ENCODE peak calls at places on chromosome 7, in four cellular contexts. E, W, H and R are unnamed samples.

GRCh38 chr7:131104611-131105293 is 222.9 kb upstream of the MKLN1 start:
- DNase-seq in E (no peak), W (no peak), H (no peak), R (no peak)

GRCh38 chr7:35334511-35334910 is 80.6 kb upstream of the TBX20 start:
- DNase-seq in E (no peak), H (no peak), W (no peak), R (no peak)

GRCh38 chr7:145219461-145219860 is 383.6 kb upstream of the TPK1 start:
- DNase-seq in H (no peak), W (no peak), E (no peak), R (no peak)

GRCh38 chr7:19248681-19249080 is 103.5 kb upstream of the FERD3L start:
- DNase-seq in E (no peak), W (no peak), H (no peak), R (no peak)

GRCh38 chr7:4784799-4785198 is 9.4 kb downstream of the AP5Z1 start:
- DNase-seq in H (no peak), W (no peak), E (no peak), R (no peak)

GRCh38 chr7:133654547-133654946 is 401.7 kb downstream of the EXOC4 start:
- DNase-seq in H (no peak), E (no peak), W (no peak), R (no peak)

GRCh38 chr7:150324366-150324961 is 1.1 kb upstream of the ACTR3C start:
- DNase-seq in W (no peak), H (peak), E (no peak), R (no peak)

GRCh38 chr7:16433568-16434122 is 12.3 kb upstream of the CRPPA start:
- DNase-seq in H (no peak), E (no peak), W (no peak), R (no peak)

GRCh38 chr7:82373890-82374289 is 69.7 kb downstream of the CACNA2D1 start:
- DNase-seq in E (no peak), H (no peak), W (no peak), R (no peak)

GRCh38 chr7:8160250-8160649 is 101.7 kb downstream of the ICA1 start:
- DNase-seq in H (no peak), W (no peak), E (no peak), R (no peak)

GRCh38 chr7:80634505-80634904 is 3.9 kb upstream of the CD36 start:
- DNase-seq in E (peak), W (no peak), H (no peak), R (no peak)

GRCh38 chr7:36949711-36950600 is 225.7 kb upstream of the AOAH start:
- DNase-seq in E (no peak), H (no peak), W (no peak), R (no peak)

GRCh38 chr7:47441796-47442744 is 139.8 kb downstream of the TNS3 start:
- DNase-seq in E (no peak), W (no peak), H (no peak), R (no peak)

GRCh38 chr7:74007260-74007567 is 20.8 kb upstream of the ELN start:
- DNase-seq in H (no peak), E (no peak), W (no peak), R (no peak)

GRCh38 chr7:4715385-4715770 is 33.3 kb downstream of the FOXK1 start:
- DNase-seq in E (peak), H (no peak), W (no peak), R (no peak)

GRCh38 chr7:150335101-150335773 is 6.2 kb downstream of the RARRES2 start:
- DNase-seq in H (peak), W (no peak), E (no peak), R (no peak)

GRCh38 chr7:116579322-116579721 is 54.5 kb downstream of the CAV1 start:
- DNase-seq in W (no peak), E (no peak), H (no peak), R (no peak)

GRCh38 chr7:112744818-112745217 is 45.4 kb downstream of the TMEM168 start:
- DNase-seq in H (no peak), W (no peak), E (no peak), R (no peak)

GRCh38 chr7:84841809-84842208 is 345.0 kb downstream of the SEMA3D start:
- DNase-seq in H (no peak), W (no peak), E (no peak), R (no peak)

GRCh38 chr7:42232275-42232674 is 4.7 kb downstream of the GLI3 start:
- DNase-seq in H (no peak), E (no peak), W (no peak), R (no peak)

GRCh38 chr7:105808703-105809590 is 67.5 kb downstream of the ATXN7L1 start:
- DNase-seq in W (peak), H (no peak), E (peak), R (peak)

GRCh38 chr7:141359740-141360413 is 191.3 kb upstream of the AGK start:
- DNase-seq in H (no peak), E (no peak), W (no peak), R (no peak)

GRCh38 chr7:154631162-154631561 is 371.8 kb downstream of the PAXIP1 start:
- DNase-seq in E (no peak), H (no peak), W (no peak), R (no peak)

GRCh38 chr7:64885520-64886240 is 17.4 kb upstream of the ZNF273 start:
- DNase-seq in E (no peak), W (no peak), H (no peak), R (no peak)

GRCh38 chr7:30778246-30779025 is 7.2 kb downstream of the MINDY4 start:
- DNase-seq in W (no peak), E (no peak), H (no peak), R (no peak)

GRCh38 chr7:3200504-3200903 is 100.5 kb upstream of the SDK1 start:
- DNase-seq in W (no peak), H (no peak), E (no peak), R (peak)

GRCh38 chr7:19663816-19664531 is 44.9 kb downstream of the POLR1F start:
- DNase-seq in W (peak), E (no peak), H (no peak), R (peak)

GRCh38 chr7:10122573-10123100 is 851.0 kb upstream of the PHF14 start:
- DNase-seq in E (no peak), H (no peak), W (no peak), R (no peak)

GRCh38 chr7:101885597-101885955 is 68.2 kb downstream of the CUX1 start:
- DNase-seq in W (no peak), H (no peak), E (no peak), R (no peak)

GRCh38 chr7:2713370-2713769 is 25.4 kb downstream of the AMZ1 start:
- DNase-seq in E (no peak), W (no peak), H (peak), R (no peak)

GRCh38 chr7:37128644-37129043 is 320.0 kb downstream of the ELMO1 start:
- DNase-seq in E (no peak), H (no peak), W (no peak), R (no peak)

GRCh38 chr7:35676211-35676610 is 18.7 kb downstream of the HERPUD2 start:
- DNase-seq in W (no peak), H (no peak), E (no peak), R (no peak)

GRCh38 chr7:131013716-131014115 is 279.7 kb upstream of the KLF14 start:
- DNase-seq in H (no peak), E (no peak), W (no peak), R (no peak)

GRCh38 chr7:4634166-4634565 is 47.9 kb upstream of the FOXK1 start:
- DNase-seq in H (no peak), W (no peak), E (no peak), R (no peak)

GRCh38 chr7:149714910-149715471 is 58.4 kb downstream of the ZNF467 start:
- DNase-seq in E (no peak), W (no peak), H (no peak), R (no peak)

GRCh38 chr7:44114586-44115310 is 8.6 kb downstream of the POLD2 start:
- DNase-seq in W (no peak), H (no peak), E (no peak), R (no peak)

GRCh38 chr7:136741941-136742340 is 126.5 kb upstream of the CHRM2 start:
- DNase-seq in H (no peak), W (no peak), E (no peak), R (no peak)

GRCh38 chr7:92260248-92260781 is 14.5 kb downstream of the ANKIB1 start:
- DNase-seq in H (no peak), W (no peak), E (no peak), R (no peak)

GRCh38 chr7:69622014-69622818 is 23.9 kb downstream of the AUTS2 start:
- DNase-seq in W (no peak), H (no peak), E (no peak), R (no peak)

GRCh38 chr7:45888185-45888992 is at the start of gene IGFBP1:
- DNase-seq in H (no peak), E (no peak), W (no peak), R (no peak)

GRCh38 chr7:157612664-157613561 is 276.1 kb downstream of the DNAJB6 start:
- DNase-seq in H (no peak), W (no peak), E (peak), R (peak)
- TF ChIP-seq SPI1 in H (no peak), W (no peak), E (peak), R (no peak)

DNA sequence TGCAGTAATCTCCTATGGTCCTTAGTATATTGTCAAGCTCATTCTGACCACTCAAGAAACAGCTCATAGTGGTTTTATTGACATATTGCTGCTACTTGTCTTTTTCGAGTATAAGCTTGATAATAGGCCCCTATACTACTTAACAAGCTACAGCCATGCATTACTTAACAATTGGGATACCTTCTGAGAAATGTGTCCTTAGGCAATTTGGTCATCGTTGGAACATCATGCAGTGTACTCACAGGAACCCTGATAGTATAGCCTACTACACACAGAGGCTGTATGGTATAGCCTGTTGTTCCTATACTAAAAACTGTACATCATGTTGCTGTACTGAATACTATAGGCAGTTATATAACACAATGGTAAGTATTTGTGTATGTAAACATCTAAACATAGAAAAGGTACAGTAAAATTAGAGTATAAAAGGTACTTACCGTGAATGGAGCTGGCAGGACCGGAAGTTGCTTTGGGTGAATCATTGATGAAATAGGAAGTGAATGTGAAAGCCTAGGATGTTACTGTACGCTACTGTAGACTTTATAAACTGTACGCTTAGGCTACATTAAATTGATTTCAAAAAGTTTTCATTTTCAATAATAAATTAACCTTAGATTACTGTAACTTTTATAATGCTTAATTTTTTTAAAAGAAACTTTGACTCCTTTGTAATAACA is 160.9 kb downstream of the LRRC4 start:
- DNase-seq in H (no peak), W (no peak), E (peak), R (no peak)
- TF ChIP-seq SPI1 in H (no peak), W (peak), E (peak), R (peak)

GRCh38 chr7:130013241-130013640 is 37.9 kb downstream of the ZC3HC1 start:
- DNase-seq in H (no peak), W (no peak), E (no peak), R (no peak)

GRCh38 chr7:130006771-130007170 is 44.4 kb downstream of the ZC3HC1 start:
- DNase-seq in H (no peak), W (no peak), E (no peak), R (no peak)

GRCh38 chr7:130009848-130010688 is 41.1 kb downstream of the ZC3HC1 start:
- DNase-seq in W (peak), E (no peak), H (peak), R (no peak)

GRCh38 chr7:130008941-130009847 is 42.0 kb downstream of the ZC3HC1 start:
- DNase-seq in E (no peak), H (no peak), W (no peak), R (no peak)

DNA sequence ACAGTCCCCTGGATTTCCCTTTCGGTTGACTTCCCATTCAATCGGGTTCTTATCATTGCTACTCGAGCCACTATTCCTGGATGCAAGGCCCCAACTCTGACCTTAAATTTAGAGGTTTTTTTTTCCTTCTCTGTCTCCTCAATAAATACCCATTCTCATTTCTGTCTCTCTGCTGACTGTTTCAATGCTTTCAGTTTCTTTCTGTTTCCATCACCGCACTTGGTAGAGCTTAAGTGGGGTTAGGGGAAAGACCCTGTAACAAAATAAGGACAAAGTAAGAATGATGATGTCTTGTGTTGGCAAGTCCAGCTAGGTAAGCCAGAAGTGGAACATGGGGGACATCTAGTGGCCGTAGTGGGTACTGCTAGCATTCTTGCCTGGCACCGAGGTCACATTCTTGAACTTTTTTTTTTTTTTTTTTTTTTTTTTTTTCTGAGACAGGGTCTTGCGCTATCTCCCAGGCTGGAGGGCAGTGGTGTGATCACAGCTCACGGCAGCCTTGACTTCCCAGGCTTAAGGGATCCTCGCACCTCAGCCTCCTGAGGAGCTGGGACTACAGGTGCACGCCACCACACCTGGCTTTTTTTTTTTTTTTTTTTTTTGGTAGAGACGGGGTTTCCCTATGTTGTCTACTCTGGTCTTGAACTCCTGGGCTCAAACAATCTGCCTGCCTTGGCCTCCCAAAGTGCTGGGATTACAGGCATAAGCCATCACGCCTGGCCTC is 40.3 kb downstream of the ZC3HC1 start:
- DNase-seq in W (peak), H (peak), E (peak), R (peak)
- TF ChIP-seq SPI1 in W (no peak), H (no peak), E (no peak), R (no peak)

GRCh38 chr7:98571006-98571405 is 46.1 kb upstream of the NPTX2 start:
- DNase-seq in W (no peak), H (no peak), E (no peak), R (no peak)

GRCh38 chr7:98567979-98568378 is 49.1 kb upstream of the NPTX2 start:
- DNase-seq in E (no peak), H (no peak), W (no peak), R (no peak)

GRCh38 chr7:98571986-98572385 is 45.1 kb upstream of the NPTX2 start:
- DNase-seq in E (no peak), H (no peak), W (no peak), R (no peak)

GRCh38 chr7:98569606-98570337 is 47.3 kb upstream of the NPTX2 start:
- DNase-seq in E (no peak), W (no peak), H (no peak), R (no peak)

DNA sequence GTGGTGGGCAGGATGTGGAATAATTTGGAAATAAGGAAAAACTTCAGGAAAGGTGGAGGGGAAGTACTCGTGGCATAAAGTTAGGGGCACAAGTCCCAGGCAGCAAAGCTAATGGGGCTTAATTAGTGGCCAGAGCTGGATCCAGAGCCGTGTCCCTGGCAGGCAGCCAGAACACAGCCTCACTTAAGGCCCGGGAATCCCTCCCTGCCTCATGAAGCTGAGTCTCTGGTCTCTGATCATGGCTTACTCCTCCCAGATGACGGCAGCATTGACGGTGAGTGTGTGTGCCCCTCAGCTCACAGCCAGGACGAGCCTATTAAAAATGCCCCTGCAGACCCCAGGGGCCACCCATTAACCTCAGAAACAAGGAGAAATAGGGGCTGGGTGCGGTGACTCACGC is 48.2 kb upstream of the NPTX2 start:
- DNase-seq in W (no peak), H (no peak), E (no peak), R (no peak)
- TF ChIP-seq SPI1 in W (no peak), H (no peak), E (no peak), R (no peak)

DNA sequence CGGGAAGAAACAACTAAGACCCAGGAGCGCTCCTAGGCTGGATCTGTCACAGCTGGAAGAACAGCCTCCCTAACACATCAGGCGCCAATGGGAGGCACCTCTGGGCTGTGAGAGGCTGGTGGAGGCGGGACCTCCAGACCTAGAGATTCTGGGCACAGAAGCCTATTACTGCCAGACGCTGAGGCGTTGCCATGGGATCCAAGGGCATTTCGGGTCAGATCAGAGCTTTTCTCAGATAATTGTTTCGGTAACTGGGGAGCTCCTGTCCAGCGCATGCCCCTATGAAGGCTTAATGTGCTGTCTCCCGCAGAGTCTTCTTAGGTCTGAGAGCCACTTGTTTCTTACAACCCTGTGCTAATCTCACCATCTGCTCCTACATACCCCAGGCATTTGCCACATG is 339.2 kb downstream of the ZNF716 start:
- DNase-seq in E (no peak), W (no peak), H (no peak), R (no peak)
- TF ChIP-seq SPI1 in E (no peak), W (no peak), H (no peak), R (no peak)

DNA sequence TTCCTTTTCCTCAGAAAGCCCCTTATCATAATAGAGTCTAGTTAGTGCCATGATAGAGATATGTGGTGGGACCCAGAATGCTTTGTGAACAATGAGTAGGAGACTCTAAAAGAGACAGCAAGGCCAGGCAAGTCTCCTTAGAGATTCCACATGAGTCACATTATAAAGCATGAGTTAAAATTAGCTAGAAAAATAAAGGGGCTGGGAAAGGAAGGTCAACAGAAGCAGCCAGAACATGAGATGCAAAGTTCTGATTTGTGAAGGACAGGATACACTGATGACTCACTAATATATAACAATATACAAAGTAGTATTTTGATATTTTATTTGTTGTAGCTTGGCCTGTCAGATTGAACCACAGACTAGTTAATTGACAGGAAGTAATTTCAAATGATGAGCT is 25.3 kb upstream of the SNX13 start:
- DNase-seq in W (no peak), H (no peak), E (no peak), R (no peak)
- TF ChIP-seq SPI1 in W (no peak), H (no peak), E (no peak), R (no peak)